ENCODE peak calls at places on chromosomes 1 and 21, in four cellular contexts. Y is HCT116; J is activated CD4-positive, alpha-beta T cell treated with anti-CD3 and anti-CD28 coated beads, Interleukin-2, amount 50 U/mL, for 24 hours; S is M059J. H is an unnamed sample.

GRCh38 chr1:53380296-53380695 is 52.4 kb upstream of the LRP8 start:
- DNase-seq in Y (no peak), J (no peak), S (no peak), H (no peak)

GRCh38 chr1:17759114-17759513 is 4.0 kb downstream of the ACTL8 start:
- DNase-seq in Y (peak), J (no peak), S (no peak), H (no peak)

GRCh38 chr1:212981025-212981495 is 30.7 kb downstream of the VASH2 start:
- DNase-seq in Y (no peak), J (no peak), S (no peak), H (no peak)

GRCh38 chr1:197024460-197024859 is 42.6 kb downstream of the F13B start:
- DNase-seq in Y (no peak), J (no peak), S (no peak), H (no peak)

GRCh38 chr1:28537457-28538199 is 15.3 kb upstream of the TRNAU1AP start:
- DNase-seq in Y (no peak), J (no peak), S (no peak), H (no peak)

GRCh38 chr1:47709302-47710074 is 271.6 kb downstream of the FOXD2 start:
- DNase-seq in Y (no peak), J (no peak), S (no peak), H (no peak)

GRCh38 chr1:167161242-167161641 is 59.4 kb upstream of the POU2F1 start:
- DNase-seq in Y (peak), J (no peak), S (peak), H (no peak)

GRCh38 chr1:14733053-14733778 is 134.7 kb downstream of the KAZN start:
- DNase-seq in Y (no peak), J (no peak), S (peak), H (peak)

GRCh38 chr1:116494745-116495144 is 76.1 kb downstream of the CD58 start:
- DNase-seq in Y (no peak), J (no peak), S (peak), H (no peak)

GRCh38 chr1:153507926-153508583 is 27.7 kb downstream of the S100A6 start:
- DNase-seq in Y (no peak), J (no peak), S (peak), H (no peak)

GRCh38 chr1:167491586-167492408 is 26.5 kb downstream of the CD247 start:
- DNase-seq in Y (no peak), J (no peak), S (no peak), H (no peak)

GRCh38 chr1:113534130-113534817 is 144.0 kb downstream of the MAGI3 start:
- DNase-seq in Y (no peak), J (no peak), S (peak), H (no peak)

GRCh38 chr1:844472-845026 is 79.2 kb upstream of the SAMD11 start:
- DNase-seq in Y (no peak), J (no peak), S (no peak), H (no peak)

GRCh38 chr1:58395355-58395754 is 151.2 kb downstream of the OMA1 start:
- DNase-seq in Y (peak), J (no peak), S (peak), H (no peak)

GRCh38 chr1:58815680-58816071 is 31.8 kb upstream of the JUN start:
- DNase-seq in Y (no peak), J (no peak), S (no peak), H (no peak)

GRCh38 chr1:161913482-161914140 is 110.1 kb downstream of the OLFML2B start:
- DNase-seq in Y (no peak), J (no peak), S (no peak), H (no peak)

GRCh38 chr1:208652300-208653160 is 408.3 kb upstream of the PLXNA2 start:
- DNase-seq in Y (peak), J (no peak), S (peak), H (peak)

GRCh38 chr1:111709986-111710385 is 29.2 kb downstream of the INKA2 start:
- DNase-seq in Y (no peak), J (no peak), S (no peak), H (no peak)

GRCh38 chr1:97245682-97246081 is 524.1 kb downstream of the PTBP2 start:
- DNase-seq in Y (no peak), J (no peak), S (peak), H (no peak)

GRCh38 chr1:41381691-41382530 is 20.7 kb downstream of the FOXO6 start:
- DNase-seq in Y (peak), J (no peak), S (peak), H (peak)

GRCh38 chr21:43297411-43297981 is 128.7 kb downstream of the CRYAA start:
- DNase-seq in Y (no peak), J (no peak), S (no peak), H (no peak)

GRCh38 chr1:233707153-233707905 is 93.4 kb downstream of the KCNK1 start:
- DNase-seq in Y (peak), J (no peak), S (peak), H (no peak)

GRCh38 chr1:213326666-213327317 is 275.8 kb downstream of the RPS6KC1 start:
- DNase-seq in Y (no peak), J (no peak), S (peak), H (no peak)

GRCh38 chr1:203424861-203425667 is 50.5 kb upstream of the PRELP start:
- DNase-seq in Y (no peak), J (no peak), S (no peak), H (no peak)

GRCh38 chr1:3799976-3800685 is 3.8 kb upstream of the LRRC47 start:
- DNase-seq in Y (no peak), J (no peak), S (peak), H (no peak)

GRCh38 chr1:36699113-36699512 is 216.4 kb upstream of the CSF3R start:
- DNase-seq in Y (no peak), J (no peak), S (no peak), H (no peak)

GRCh38 chr1:59926381-59927243 is at the start of gene CYP2J2:
- DNase-seq in Y (peak), J (no peak), S (peak), H (peak)

GRCh38 chr1:87641996-87642395 is 313.3 kb downstream of the LMO4 start:
- DNase-seq in Y (no peak), J (no peak), S (no peak), H (no peak)

GRCh38 chr1:112464501-112464900 is 44.3 kb upstream of the WNT2B start:
- DNase-seq in Y (no peak), J (no peak), S (no peak), H (no peak)

GRCh38 chr1:244796719-244797406 is 38.6 kb upstream of the COX20 start:
- DNase-seq in Y (peak), J (peak), S (peak), H (no peak)

GRCh38 chr1:47699492-47700220 is 261.8 kb downstream of the FOXD2 start:
- DNase-seq in Y (no peak), J (no peak), S (no peak), H (no peak)

GRCh38 chr1:159917533-159917932 is 7.8 kb downstream of the TAGLN2 start:
- DNase-seq in Y (no peak), J (no peak), S (no peak), H (no peak)

GRCh38 chr1:153545067-153546055 is at the start of gene S100A4:
- DNase-seq in Y (peak), J (peak), S (peak), H (peak)

GRCh38 chr1:231695439-231696255 is 69.1 kb downstream of the DISC1 start:
- DNase-seq in Y (no peak), J (no peak), S (no peak), H (no peak)

GRCh38 chr1:209802117-209802779 is 3.7 kb downstream of the IRF6 start:
- DNase-seq in Y (no peak), J (no peak), S (peak), H (no peak)